ENCODE peak calls at places on chromosome 4, in six cellular contexts. One of them, this sample, is unnamed.

GRCh38 chr4:6055030-6055429 is 36.8 kb upstream of the C4orf50 start:
- DNase-seq in omental fat pad: no peak
- DNase-seq in GM12864: no peak
- DNase-seq in mucosa of descending colon: no peak
- DNase-seq in breast epithelium: no peak
- DNase-seq in pancreas: no peak
- DNase-seq in this sample: no peak

GRCh38 chr4:128322986-128323385 is 35.4 kb upstream of the PGRMC2 start:
- DNase-seq in omental fat pad: no peak
- DNase-seq in GM12864: no peak
- DNase-seq in mucosa of descending colon: no peak
- DNase-seq in breast epithelium: no peak
- DNase-seq in pancreas: no peak
- DNase-seq in this sample: no peak

GRCh38 chr4:125727931-125728330 is 413.2 kb downstream of the FAT4 start:
- DNase-seq in omental fat pad: no peak
- DNase-seq in GM12864: no peak
- DNase-seq in mucosa of descending colon: no peak
- DNase-seq in breast epithelium: no peak
- DNase-seq in pancreas: no peak
- DNase-seq in this sample: no peak

GRCh38 chr4:137390707-137391106 is 141.6 kb downstream of the PCDH18 start:
- DNase-seq in omental fat pad: no peak
- DNase-seq in GM12864: no peak
- DNase-seq in mucosa of descending colon: no peak
- DNase-seq in breast epithelium: no peak
- DNase-seq in pancreas: no peak
- DNase-seq in this sample: no peak

GRCh38 chr4:1216869-1217294 is 32.0 kb downstream of the CTBP1 start:
- DNase-seq in omental fat pad: no peak
- DNase-seq in GM12864: peak
- DNase-seq in mucosa of descending colon: peak
- DNase-seq in breast epithelium: no peak
- DNase-seq in pancreas: no peak
- DNase-seq in this sample: no peak

GRCh38 chr4:88818650-88819470 is 121.2 kb upstream of the NAP1L5 start:
- DNase-seq in omental fat pad: no peak
- DNase-seq in GM12864: no peak
- DNase-seq in mucosa of descending colon: peak
- DNase-seq in breast epithelium: no peak
- DNase-seq in pancreas: peak
- DNase-seq in this sample: peak

GRCh38 chr4:123824524-123824923 is 427.9 kb downstream of the SPRY1 start:
- DNase-seq in omental fat pad: no peak
- DNase-seq in GM12864: no peak
- DNase-seq in mucosa of descending colon: no peak
- DNase-seq in breast epithelium: no peak
- DNase-seq in pancreas: no peak
- DNase-seq in this sample: no peak

GRCh38 chr4:18234108-18234507 is 212.6 kb upstream of the LCORL start:
- DNase-seq in omental fat pad: no peak
- DNase-seq in GM12864: no peak
- DNase-seq in mucosa of descending colon: no peak
- DNase-seq in breast epithelium: no peak
- DNase-seq in pancreas: no peak
- DNase-seq in this sample: no peak

GRCh38 chr4:182878633-182879495 is 38.3 kb downstream of the DCTD start:
- DNase-seq in omental fat pad: no peak
- DNase-seq in GM12864: no peak
- DNase-seq in mucosa of descending colon: no peak
- DNase-seq in breast epithelium: no peak
- DNase-seq in pancreas: no peak
- DNase-seq in this sample: no peak

GRCh38 chr4:140595065-140595464 is 26.3 kb upstream of the UCP1 start:
- DNase-seq in omental fat pad: no peak
- DNase-seq in GM12864: peak
- DNase-seq in mucosa of descending colon: peak
- DNase-seq in breast epithelium: no peak
- DNase-seq in pancreas: peak
- DNase-seq in this sample: peak

GRCh38 chr4:44257461-44257860 is 191.1 kb downstream of the KCTD8 start:
- DNase-seq in omental fat pad: no peak
- DNase-seq in GM12864: no peak
- DNase-seq in mucosa of descending colon: no peak
- DNase-seq in breast epithelium: no peak
- DNase-seq in pancreas: no peak
- DNase-seq in this sample: no peak

GRCh38 chr4:165367040-165367439 is 11.8 kb upstream of the CPE start:
- DNase-seq in omental fat pad: no peak
- DNase-seq in GM12864: no peak
- DNase-seq in mucosa of descending colon: no peak
- DNase-seq in breast epithelium: no peak
- DNase-seq in pancreas: no peak
- DNase-seq in this sample: no peak

GRCh38 chr4:6446130-6446482 is 26.3 kb downstream of the PPP2R2C start:
- DNase-seq in omental fat pad: no peak
- DNase-seq in GM12864: no peak
- DNase-seq in mucosa of descending colon: no peak
- DNase-seq in breast epithelium: no peak
- DNase-seq in pancreas: no peak
- DNase-seq in this sample: no peak

GRCh38 chr4:78131403-78131802 is 74.3 kb downstream of the FRAS1 start:
- DNase-seq in omental fat pad: no peak
- DNase-seq in GM12864: no peak
- DNase-seq in mucosa of descending colon: no peak
- DNase-seq in breast epithelium: no peak
- DNase-seq in pancreas: no peak
- DNase-seq in this sample: no peak

GRCh38 chr4:30950737-30951136 is 230.6 kb downstream of the PCDH7 start:
- DNase-seq in omental fat pad: no peak
- DNase-seq in GM12864: no peak
- DNase-seq in mucosa of descending colon: no peak
- DNase-seq in breast epithelium: no peak
- DNase-seq in pancreas: no peak
- DNase-seq in this sample: peak

GRCh38 chr4:51906167-51906647 is 63.3 kb downstream of the DCUN1D4 start:
- DNase-seq in omental fat pad: no peak
- DNase-seq in GM12864: peak
- DNase-seq in mucosa of descending colon: no peak
- DNase-seq in breast epithelium: no peak
- DNase-seq in pancreas: no peak
- DNase-seq in this sample: peak

GRCh38 chr4:11004818-11005217 is 320.2 kb upstream of the CLNK start:
- DNase-seq in omental fat pad: no peak
- DNase-seq in GM12864: no peak
- DNase-seq in mucosa of descending colon: no peak
- DNase-seq in breast epithelium: no peak
- DNase-seq in pancreas: no peak
- DNase-seq in this sample: no peak

GRCh38 chr4:176053785-176054184 is 11.9 kb upstream of the WDR17 start:
- DNase-seq in omental fat pad: no peak
- DNase-seq in GM12864: no peak
- DNase-seq in mucosa of descending colon: no peak
- DNase-seq in breast epithelium: no peak
- DNase-seq in pancreas: no peak
- DNase-seq in this sample: no peak

GRCh38 chr4:123412700-123413512 is 16.3 kb downstream of the SPRY1 start:
- DNase-seq in omental fat pad: no peak
- DNase-seq in GM12864: no peak
- DNase-seq in mucosa of descending colon: no peak
- DNase-seq in breast epithelium: no peak
- DNase-seq in pancreas: no peak
- DNase-seq in this sample: no peak

GRCh38 chr4:76990288-76991080 is 40.9 kb downstream of the SEPTIN11 start:
- DNase-seq in omental fat pad: no peak
- DNase-seq in GM12864: no peak
- DNase-seq in mucosa of descending colon: peak
- DNase-seq in breast epithelium: no peak
- DNase-seq in pancreas: no peak
- DNase-seq in this sample: no peak

GRCh38 chr4:76989391-76990061 is 40.0 kb downstream of the SEPTIN11 start:
- DNase-seq in omental fat pad: no peak
- DNase-seq in GM12864: no peak
- DNase-seq in mucosa of descending colon: peak
- DNase-seq in breast epithelium: no peak
- DNase-seq in pancreas: no peak
- DNase-seq in this sample: no peak

GRCh38 chr4:76987153-76987562 is 37.6 kb downstream of the SEPTIN11 start:
- DNase-seq in omental fat pad: no peak
- DNase-seq in GM12864: no peak
- DNase-seq in mucosa of descending colon: no peak
- DNase-seq in breast epithelium: no peak
- DNase-seq in pancreas: peak
- DNase-seq in this sample: no peak

GRCh38 chr4:76984788-76985211 is 35.2 kb downstream of the SEPTIN11 start:
- DNase-seq in omental fat pad: no peak
- DNase-seq in GM12864: no peak
- DNase-seq in mucosa of descending colon: no peak
- DNase-seq in breast epithelium: peak
- DNase-seq in pancreas: peak
- DNase-seq in this sample: no peak

DNA sequence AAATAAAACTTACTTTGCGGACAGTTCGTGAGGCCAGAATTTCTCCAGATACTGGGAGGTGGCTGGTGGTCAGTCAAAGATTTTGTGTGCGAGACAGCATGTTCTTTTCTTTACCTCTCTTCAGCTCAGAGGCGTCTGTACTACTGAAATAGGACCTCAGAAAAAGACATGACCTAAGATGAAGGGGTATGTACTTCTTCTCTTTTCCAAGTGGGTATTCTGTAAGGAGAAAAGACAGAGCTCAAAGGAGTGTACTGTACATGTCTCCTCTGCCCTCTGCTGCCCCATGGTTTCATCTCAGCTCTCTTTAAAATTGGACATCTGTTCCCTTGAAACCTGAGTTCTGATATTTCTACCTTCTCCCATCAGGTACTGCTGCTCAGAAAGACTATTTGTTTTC is 38.1 kb downstream of the SEPTIN11 start:
- DNase-seq in omental fat pad: no peak
- DNase-seq in GM12864: no peak
- DNase-seq in mucosa of descending colon: no peak
- DNase-seq in breast epithelium: no peak
- DNase-seq in pancreas: no peak
- DNase-seq in this sample: no peak
- TF ChIP-seq CTCF in omental fat pad: no peak
- TF ChIP-seq CTCF in GM12864: no peak
- TF ChIP-seq CTCF in mucosa of descending colon: no peak
- TF ChIP-seq CTCF in breast epithelium: no peak
- TF ChIP-seq CTCF in pancreas: no peak
- TF ChIP-seq CTCF in this sample: no peak

GRCh38 chr4:173521474-173522159 is 8.4 kb downstream of the HAND2 start:
- DNase-seq in omental fat pad: no peak
- DNase-seq in GM12864: no peak
- DNase-seq in mucosa of descending colon: no peak
- DNase-seq in breast epithelium: no peak
- DNase-seq in pancreas: no peak
- DNase-seq in this sample: no peak

GRCh38 chr4:173524218-173525117 is 5.6 kb downstream of the HAND2 start:
- DNase-seq in omental fat pad: no peak
- DNase-seq in GM12864: no peak
- DNase-seq in mucosa of descending colon: no peak
- DNase-seq in breast epithelium: no peak
- DNase-seq in pancreas: no peak
- DNase-seq in this sample: no peak

GRCh38 chr4:173520921-173521473 is 9.0 kb downstream of the HAND2 start:
- DNase-seq in omental fat pad: no peak
- DNase-seq in GM12864: no peak
- DNase-seq in mucosa of descending colon: no peak
- DNase-seq in breast epithelium: no peak
- DNase-seq in pancreas: no peak
- DNase-seq in this sample: no peak

GRCh38 chr4:173522874-173523395 is 7.1 kb downstream of the HAND2 start:
- DNase-seq in omental fat pad: no peak
- DNase-seq in GM12864: no peak
- DNase-seq in mucosa of descending colon: no peak
- DNase-seq in breast epithelium: no peak
- DNase-seq in pancreas: no peak
- DNase-seq in this sample: no peak

DNA sequence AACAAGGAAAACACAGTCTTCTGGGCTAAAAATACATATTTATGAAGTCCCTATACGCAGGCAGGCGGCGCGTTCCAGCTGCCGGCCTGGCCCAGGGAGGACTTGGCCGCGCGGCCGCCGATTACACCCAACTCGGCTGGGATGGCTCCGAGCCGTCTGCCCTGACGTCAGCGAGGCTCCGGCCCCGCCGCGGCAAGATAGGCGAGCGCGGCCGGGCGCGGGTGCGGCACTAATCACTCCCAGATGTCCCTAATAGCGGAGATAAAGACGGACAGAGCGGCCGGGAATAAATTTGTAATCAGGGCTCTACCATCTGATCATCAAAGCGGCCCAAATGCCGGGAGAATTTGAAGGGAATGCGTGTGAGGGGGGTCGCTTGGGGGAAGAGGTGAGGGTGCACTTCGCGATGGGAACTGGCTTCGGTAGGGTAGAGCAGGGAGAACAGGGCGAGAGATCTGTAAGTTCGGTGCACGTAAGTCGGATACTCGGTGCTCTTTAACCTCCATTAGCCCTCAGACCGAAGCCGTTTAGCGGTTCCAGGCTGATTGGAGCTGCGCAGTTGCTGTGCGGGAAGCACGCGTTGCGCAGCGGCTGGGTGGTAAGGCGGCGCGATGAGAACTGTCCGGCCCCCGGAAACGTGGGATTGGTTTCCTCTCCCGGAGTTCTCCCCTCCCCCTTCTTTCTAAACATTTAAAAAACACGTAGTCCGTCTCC is 7.7 kb downstream of the HAND2 start:
- DNase-seq in omental fat pad: peak
- DNase-seq in GM12864: no peak
- DNase-seq in mucosa of descending colon: peak
- DNase-seq in breast epithelium: peak
- DNase-seq in pancreas: peak
- DNase-seq in this sample: peak
- TF ChIP-seq CTCF in omental fat pad: no peak
- TF ChIP-seq CTCF in GM12864: no peak
- TF ChIP-seq CTCF in mucosa of descending colon: no peak
- TF ChIP-seq CTCF in breast epithelium: no peak
- TF ChIP-seq CTCF in pancreas: no peak
- TF ChIP-seq CTCF in this sample: no peak

GRCh38 chr4:68079918-68080317 is 49.8 kb downstream of the TMPRSS11F start:
- DNase-seq in omental fat pad: no peak
- DNase-seq in GM12864: no peak
- DNase-seq in mucosa of descending colon: no peak
- DNase-seq in breast epithelium: no peak
- DNase-seq in pancreas: no peak
- DNase-seq in this sample: no peak
- TF ChIP-seq CTCF in omental fat pad: no peak
- TF ChIP-seq CTCF in GM12864: no peak
- TF ChIP-seq CTCF in mucosa of descending colon: no peak
- TF ChIP-seq CTCF in breast epithelium: no peak
- TF ChIP-seq CTCF in pancreas: no peak
- TF ChIP-seq CTCF in this sample: no peak

DNA sequence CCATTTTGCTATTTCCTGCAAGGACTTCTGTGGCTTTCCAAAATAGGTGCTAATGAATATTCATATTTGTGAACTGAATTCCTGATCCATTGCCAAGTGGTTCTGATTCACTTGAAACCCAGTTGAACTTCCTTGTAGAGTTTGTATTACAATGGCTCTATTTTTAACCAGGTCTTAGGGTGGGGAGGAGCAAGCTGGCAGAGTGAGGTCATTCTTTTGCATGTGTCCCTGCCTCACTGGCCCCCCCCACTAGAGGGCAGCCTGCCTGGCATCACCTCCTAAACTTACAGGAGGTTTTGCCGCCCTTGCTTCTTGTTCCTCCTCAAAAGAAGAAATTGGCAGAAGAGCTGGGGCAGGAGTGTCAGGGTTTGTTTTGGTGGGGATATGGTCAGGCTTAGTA is 10.5 kb downstream of the PTTG2 start:
- DNase-seq in omental fat pad: peak
- DNase-seq in GM12864: no peak
- DNase-seq in mucosa of descending colon: peak
- DNase-seq in breast epithelium: peak
- DNase-seq in pancreas: peak
- DNase-seq in this sample: peak
- TF ChIP-seq CTCF in omental fat pad: no peak
- TF ChIP-seq CTCF in GM12864: peak
- TF ChIP-seq CTCF in mucosa of descending colon: peak
- TF ChIP-seq CTCF in breast epithelium: peak
- TF ChIP-seq CTCF in pancreas: peak
- TF ChIP-seq CTCF in this sample: peak